ENCODE peak calls at places on chromosomes 3 and 15, in nine cellular contexts. One of them, this sample, is unnamed.

GRCh38 chr3:36221975-36222374 is 158.3 kb upstream of the STAC start:
- DNase-seq in A549: no peak
- DNase-seq in uterus: no peak
- DNase-seq in ovary: no peak
- DNase-seq in erythroblast: no peak
- DNase-seq in Peyer's patch: no peak
- DNase-seq in endothelial cell of umbilical vein: no peak
- DNase-seq in transverse colon: no peak
- DNase-seq in stomach: no peak
- DNase-seq in this sample: no peak

GRCh38 chr3:116029286-116029685 is 406.0 kb downstream of the GAP43 start:
- DNase-seq in Peyer's patch: no peak
- DNase-seq in A549: no peak
- DNase-seq in endothelial cell of umbilical vein: no peak
- DNase-seq in ovary: no peak
- DNase-seq in stomach: no peak
- DNase-seq in erythroblast: no peak
- DNase-seq in uterus: no peak
- DNase-seq in transverse colon: no peak
- DNase-seq in this sample: no peak

GRCh38 chr3:172307143-172307560 is 141.1 kb downstream of the GHSR start:
- DNase-seq in uterus: no peak
- DNase-seq in A549: peak; percentile 11
- DNase-seq in endothelial cell of umbilical vein: no peak
- DNase-seq in stomach: no peak
- DNase-seq in Peyer's patch: no peak
- DNase-seq in ovary: no peak
- DNase-seq in erythroblast: peak; percentile 61
- DNase-seq in transverse colon: no peak
- DNase-seq in this sample: no peak

GRCh38 chr3:54133196-54133595 is 10.8 kb downstream of the CACNA2D3 start:
- DNase-seq in A549: no peak
- DNase-seq in erythroblast: no peak
- DNase-seq in transverse colon: no peak
- DNase-seq in Peyer's patch: no peak
- DNase-seq in uterus: no peak
- DNase-seq in endothelial cell of umbilical vein: no peak
- DNase-seq in stomach: no peak
- DNase-seq in ovary: no peak
- DNase-seq in this sample: no peak

GRCh38 chr15:89307046-89307587 is 27.5 kb downstream of the POLG start:
- DNase-seq in uterus: no peak
- DNase-seq in A549: no peak
- DNase-seq in erythroblast: no peak
- DNase-seq in ovary: no peak
- DNase-seq in stomach: no peak
- DNase-seq in Peyer's patch: no peak
- DNase-seq in endothelial cell of umbilical vein: peak; percentile 52
- DNase-seq in transverse colon: no peak
- DNase-seq in this sample: peak; percentile 19

GRCh38 chr15:94524565-94524964 is 293.2 kb downstream of the MCTP2 start:
- DNase-seq in erythroblast: no peak
- DNase-seq in transverse colon: peak; percentile 59
- DNase-seq in uterus: no peak
- DNase-seq in A549: no peak
- DNase-seq in Peyer's patch: no peak
- DNase-seq in ovary: no peak
- DNase-seq in stomach: no peak
- DNase-seq in endothelial cell of umbilical vein: no peak
- DNase-seq in this sample: no peak

GRCh38 chr3:24773798-24774197 is 279.1 kb upstream of the THRB start:
- DNase-seq in endothelial cell of umbilical vein: peak; percentile 61
- DNase-seq in A549: peak; percentile 13
- DNase-seq in ovary: peak; percentile 14
- DNase-seq in Peyer's patch: no peak
- DNase-seq in stomach: peak; percentile 37
- DNase-seq in transverse colon: peak; percentile 18
- DNase-seq in uterus: peak; percentile 25
- DNase-seq in erythroblast: peak; percentile 38
- DNase-seq in this sample: peak; percentile 8

GRCh38 chr3:85164446-85164845 is 205.7 kb downstream of the CADM2 start:
- DNase-seq in transverse colon: no peak
- DNase-seq in Peyer's patch: no peak
- DNase-seq in endothelial cell of umbilical vein: no peak
- DNase-seq in uterus: no peak
- DNase-seq in A549: no peak
- DNase-seq in stomach: no peak
- DNase-seq in ovary: no peak
- DNase-seq in erythroblast: no peak
- DNase-seq in this sample: no peak

GRCh38 chr3:14410501-14411165 is 8.2 kb downstream of the SLC6A6 start:
- DNase-seq in ovary: no peak
- DNase-seq in stomach: peak; percentile 58
- DNase-seq in endothelial cell of umbilical vein: peak; percentile 18
- DNase-seq in erythroblast: peak; percentile 62
- DNase-seq in A549: peak; percentile 87
- DNase-seq in uterus: no peak
- DNase-seq in transverse colon: peak; percentile 33
- DNase-seq in Peyer's patch: no peak
- DNase-seq in this sample: peak; percentile 86

GRCh38 chr3:72127843-72128242 is 342.9 kb upstream of the PROK2 start:
- DNase-seq in Peyer's patch: no peak
- DNase-seq in transverse colon: no peak
- DNase-seq in A549: no peak
- DNase-seq in ovary: no peak
- DNase-seq in uterus: no peak
- DNase-seq in endothelial cell of umbilical vein: no peak
- DNase-seq in stomach: no peak
- DNase-seq in erythroblast: no peak
- DNase-seq in this sample: peak; percentile 23

GRCh38 chr3:42804831-42805821 is 836 bp upstream of the HIGD1A start:
- DNase-seq in ovary: peak; percentile 33
- DNase-seq in stomach: peak; percentile 62
- DNase-seq in Peyer's patch: no peak
- DNase-seq in uterus: peak; percentile 21
- DNase-seq in transverse colon: peak; percentile 35
- DNase-seq in endothelial cell of umbilical vein: no peak
- DNase-seq in erythroblast: peak; percentile 47
- DNase-seq in A549: no peak
- DNase-seq in this sample: no peak

GRCh38 chr3:195032955-195033354 is 238.0 kb downstream of the XXYLT1 start:
- DNase-seq in Peyer's patch: no peak
- DNase-seq in erythroblast: no peak
- DNase-seq in stomach: no peak
- DNase-seq in ovary: no peak
- DNase-seq in A549: no peak
- DNase-seq in transverse colon: no peak
- DNase-seq in uterus: peak; percentile 3
- DNase-seq in endothelial cell of umbilical vein: no peak
- DNase-seq in this sample: no peak

GRCh38 chr3:195032106-195032759 is 238.7 kb downstream of the XXYLT1 start:
- DNase-seq in Peyer's patch: no peak
- DNase-seq in A549: no peak
- DNase-seq in ovary: no peak
- DNase-seq in uterus: no peak
- DNase-seq in erythroblast: no peak
- DNase-seq in transverse colon: no peak
- DNase-seq in endothelial cell of umbilical vein: no peak
- DNase-seq in stomach: no peak
- DNase-seq in this sample: no peak

GRCh38 chr3:195030791-195031321 is 240.1 kb downstream of the XXYLT1 start:
- DNase-seq in uterus: no peak
- DNase-seq in A549: peak; percentile 14
- DNase-seq in stomach: no peak
- DNase-seq in Peyer's patch: no peak
- DNase-seq in ovary: no peak
- DNase-seq in transverse colon: no peak
- DNase-seq in endothelial cell of umbilical vein: peak; percentile 95
- DNase-seq in erythroblast: no peak
- DNase-seq in this sample: peak; percentile 97

GRCh38 chr3:195033531-195034091 is 237.3 kb downstream of the XXYLT1 start:
- DNase-seq in endothelial cell of umbilical vein: peak; percentile 41
- DNase-seq in A549: peak; percentile 16
- DNase-seq in ovary: no peak
- DNase-seq in stomach: peak; percentile 80
- DNase-seq in transverse colon: peak; percentile 67
- DNase-seq in Peyer's patch: no peak
- DNase-seq in erythroblast: no peak
- DNase-seq in uterus: peak; percentile 6
- DNase-seq in this sample: no peak

DNA sequence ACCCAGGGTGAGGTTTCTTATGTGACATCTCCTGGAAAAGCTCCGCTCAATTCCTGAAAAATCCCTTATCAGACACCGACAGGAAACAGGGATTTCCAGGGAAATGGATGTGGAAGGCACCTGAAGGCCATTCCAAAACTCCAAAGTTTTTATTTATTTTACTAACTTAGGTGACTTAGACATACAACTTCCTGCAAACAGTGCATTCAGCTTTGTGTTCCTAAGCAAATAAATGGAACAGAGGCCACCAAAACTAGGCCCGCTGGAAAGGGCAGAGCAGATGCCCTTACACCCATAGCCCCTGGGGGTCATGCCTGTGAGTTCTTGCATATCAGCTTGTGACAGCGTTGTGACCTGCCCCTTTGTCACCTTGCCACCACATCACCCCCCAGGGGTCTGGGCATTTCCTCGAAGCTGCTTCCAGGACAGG is 239.4 kb downstream of the XXYLT1 start:
- DNase-seq in uterus: no peak
- DNase-seq in transverse colon: no peak
- DNase-seq in endothelial cell of umbilical vein: peak; percentile 87
- DNase-seq in A549: no peak
- DNase-seq in ovary: no peak
- DNase-seq in Peyer's patch: no peak
- DNase-seq in stomach: no peak
- DNase-seq in erythroblast: no peak
- DNase-seq in this sample: no peak
- TF ChIP-seq POLR2A in uterus: no peak
- TF ChIP-seq POLR2A in transverse colon: no peak
- TF ChIP-seq POLR2A in endothelial cell of umbilical vein: no peak
- TF ChIP-seq POLR2A in A549: no peak
- TF ChIP-seq POLR2A in ovary: no peak
- TF ChIP-seq POLR2A in Peyer's patch: no peak
- TF ChIP-seq POLR2A in stomach: no peak
- TF ChIP-seq POLR2A in erythroblast: no peak
- TF ChIP-seq POLR2A in this sample: no peak

DNA sequence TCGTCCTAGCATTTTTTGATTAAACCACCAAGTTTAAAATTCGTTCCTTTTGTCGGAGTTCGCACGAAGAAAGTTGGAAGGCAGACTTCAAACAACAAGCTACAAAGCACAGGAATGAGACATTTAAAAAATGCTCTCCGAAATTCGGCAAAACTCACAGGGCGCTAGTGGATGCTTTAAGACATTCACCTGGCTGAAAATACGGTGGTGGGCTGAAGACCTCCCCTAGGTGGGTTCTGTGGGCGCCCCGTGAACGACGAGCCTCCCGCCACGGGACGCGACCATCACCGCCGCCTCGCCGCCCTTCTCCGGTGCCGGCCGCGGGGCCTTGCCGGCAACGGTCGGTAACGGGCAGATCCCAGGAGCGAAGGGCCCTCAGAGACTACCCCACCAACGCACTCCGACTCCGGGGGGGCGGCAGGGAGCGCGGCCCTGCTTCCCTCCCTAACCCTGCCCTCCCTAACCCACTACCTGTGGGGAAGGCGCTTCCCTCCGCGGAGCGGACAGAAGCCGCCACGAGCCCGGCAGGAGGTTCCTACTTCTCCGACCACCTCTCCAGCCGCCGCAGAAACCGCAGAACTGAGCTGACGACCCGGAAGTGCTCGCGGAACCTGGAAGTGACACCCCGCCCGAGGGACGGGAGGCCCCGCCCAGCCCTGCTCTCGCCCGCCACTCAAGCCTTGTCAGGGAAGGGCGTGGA is at the start of gene GTF2A2:
- DNase-seq in ovary: peak; percentile 94
- DNase-seq in stomach: peak; percentile 95
- DNase-seq in endothelial cell of umbilical vein: peak; percentile 95
- DNase-seq in A549: peak; percentile 96
- DNase-seq in Peyer's patch: peak; percentile 94
- DNase-seq in uterus: peak; percentile 92
- DNase-seq in transverse colon: peak; percentile 97
- DNase-seq in erythroblast: peak; percentile 94
- DNase-seq in this sample: peak; percentile 74
- TF ChIP-seq POLR2A in ovary: peak; percentile 54
- TF ChIP-seq POLR2A in stomach: no peak
- TF ChIP-seq POLR2A in endothelial cell of umbilical vein: peak; percentile 96
- TF ChIP-seq POLR2A in A549: peak; percentile 83
- TF ChIP-seq POLR2A in Peyer's patch: peak; percentile 75
- TF ChIP-seq POLR2A in uterus: peak; percentile 59
- TF ChIP-seq POLR2A in transverse colon: peak; percentile 81
- TF ChIP-seq POLR2A in erythroblast: peak; percentile 88
- TF ChIP-seq POLR2A in this sample: peak; percentile 66

DNA sequence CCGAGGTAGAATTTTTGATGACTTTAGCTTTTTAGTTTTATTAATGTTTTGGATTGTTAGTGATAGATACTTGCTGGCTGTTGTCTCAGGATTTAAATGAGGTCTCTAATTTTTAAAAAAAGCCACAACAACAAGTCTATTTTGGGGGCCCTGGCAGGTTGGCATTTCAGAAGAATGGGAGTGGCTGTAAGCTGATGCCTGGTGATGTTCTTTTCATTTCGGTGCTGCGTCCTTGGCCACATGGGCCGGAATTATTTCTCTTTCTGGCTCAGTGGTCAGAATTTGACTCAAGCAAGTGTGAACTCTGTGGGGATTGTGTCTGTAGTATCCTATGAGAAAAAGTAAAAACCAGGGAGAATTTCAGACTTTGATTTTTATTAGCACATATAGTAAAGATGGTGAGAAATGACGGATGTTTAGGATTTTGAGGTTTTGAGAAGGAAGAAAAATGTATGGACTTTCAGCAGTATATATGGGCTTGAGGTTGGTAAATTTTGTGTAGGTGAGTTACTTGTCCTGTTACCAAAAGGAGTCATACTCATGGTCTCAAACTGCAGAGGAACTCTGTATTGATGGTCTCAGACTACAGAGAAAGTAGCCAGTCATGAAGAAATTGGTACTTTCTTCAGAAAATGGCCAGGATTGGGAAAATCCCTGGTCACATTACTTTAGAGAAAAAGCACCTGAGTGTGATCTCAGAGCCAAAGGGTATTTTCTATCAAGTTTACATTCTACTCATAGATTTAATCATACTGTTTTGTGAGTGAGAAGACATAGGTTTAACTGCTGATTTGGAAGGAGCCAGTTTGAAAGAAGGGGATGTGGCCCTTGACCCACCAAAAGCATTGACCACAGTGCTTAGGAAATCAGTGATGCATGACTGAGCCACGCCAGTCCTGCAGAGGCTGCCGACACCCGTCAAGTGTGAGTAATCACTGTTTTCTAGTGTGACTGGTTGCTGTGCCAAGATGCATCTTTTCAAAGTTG is 203.3 kb downstream of the AKAP13 start:
- DNase-seq in transverse colon: peak; percentile 65
- DNase-seq in A549: no peak
- DNase-seq in endothelial cell of umbilical vein: peak; percentile 81
- DNase-seq in stomach: peak; percentile 66
- DNase-seq in erythroblast: peak; percentile 35
- DNase-seq in uterus: no peak
- DNase-seq in ovary: no peak
- DNase-seq in Peyer's patch: peak; percentile 60
- DNase-seq in this sample: no peak
- TF ChIP-seq POLR2A in transverse colon: peak; percentile 23
- TF ChIP-seq POLR2A in A549: no peak
- TF ChIP-seq POLR2A in endothelial cell of umbilical vein: no peak
- TF ChIP-seq POLR2A in stomach: no peak
- TF ChIP-seq POLR2A in erythroblast: no peak
- TF ChIP-seq POLR2A in uterus: no peak
- TF ChIP-seq POLR2A in ovary: no peak
- TF ChIP-seq POLR2A in Peyer's patch: no peak
- TF ChIP-seq POLR2A in this sample: no peak

GRCh38 chr3:129664040-129664646 is 57.7 kb upstream of the PLXND1 start:
- DNase-seq in stomach: no peak
- DNase-seq in uterus: no peak
- DNase-seq in ovary: no peak
- DNase-seq in A549: no peak
- DNase-seq in transverse colon: no peak
- DNase-seq in erythroblast: no peak
- DNase-seq in Peyer's patch: no peak
- DNase-seq in endothelial cell of umbilical vein: no peak
- DNase-seq in this sample: no peak
- TF ChIP-seq POLR2A in stomach: no peak
- TF ChIP-seq POLR2A in uterus: no peak
- TF ChIP-seq POLR2A in ovary: no peak
- TF ChIP-seq POLR2A in A549: no peak
- TF ChIP-seq POLR2A in transverse colon: no peak
- TF ChIP-seq POLR2A in erythroblast: no peak
- TF ChIP-seq POLR2A in Peyer's patch: no peak
- TF ChIP-seq POLR2A in endothelial cell of umbilical vein: no peak
- TF ChIP-seq POLR2A in this sample: no peak

This sample was measured in H54.